ENCODE peak calls at places on chromosomes 16 and 17, in seven cellular contexts. B, E, F, Q, Z, P and S are unnamed samples.

GRCh38 chr17:72602517-72603345 is 481.9 kb downstream of the SOX9 start:
- DNase-seq in Z (peak; percentile 92), F (peak; percentile 96), B (peak; percentile 63), E (peak; percentile 82), P (no peak), Q (peak; percentile 90), S (no peak)

GRCh38 chr17:14307560-14308024 is 6.7 kb downstream of the HS3ST3B1 start:
- DNase-seq in E (no peak), B (no peak), F (no peak), P (no peak), Q (peak; percentile 93), Z (peak; percentile 86), S (no peak)

GRCh38 chr17:81354944-81355327 is 40.3 kb upstream of the BAHCC1 start:
- DNase-seq in F (no peak), E (no peak), P (no peak), B (peak; percentile 68), Q (no peak), Z (no peak), S (no peak)

GRCh38 chr17:19937522-19937921 is 40.1 kb downstream of the AKAP10 start:
- DNase-seq in F (no peak), P (no peak), E (no peak), B (no peak), Z (peak; percentile 46), Q (no peak), S (no peak)

GRCh38 chr16:73572135-73572534 is 524.2 kb upstream of the ZFHX3 start:
- DNase-seq in Z (no peak), B (no peak), Q (peak; percentile 9), E (peak; percentile 52), P (peak; percentile 48), F (no peak), S (peak; percentile 63)

GRCh38 chr17:65058151-65058550 is 1.6 kb upstream of the GNA13 start:
- DNase-seq in F (no peak), P (no peak), Z (no peak), B (no peak), Q (no peak), E (peak; percentile 85), S (no peak)

GRCh38 chr16:71952818-71953217 is 47.4 kb downstream of the PKD1L3 start:
- DNase-seq in E (no peak), B (no peak), F (no peak), P (no peak), Q (no peak), Z (no peak), S (no peak)

GRCh38 chr17:37742762-37743611 is 1.9 kb downstream of the HNF1B start:
- DNase-seq in Q (peak; percentile 29), P (no peak), E (peak; percentile 54), Z (no peak), B (no peak), F (no peak), S (no peak)

GRCh38 chr16:65889533-65889966 is 476.9 kb upstream of the CDH5 start:
- DNase-seq in P (no peak), E (no peak), F (no peak), B (no peak), Z (no peak), Q (peak; percentile 4), S (no peak)

GRCh38 chr16:58608601-58609136 is 21.0 kb downstream of the CNOT1 start:
- DNase-seq in E (no peak), P (no peak), Z (no peak), Q (no peak), F (no peak), B (no peak), S (no peak)

GRCh38 chr17:19370493-19370960 is 7.8 kb upstream of the MAPK7 start:
- DNase-seq in F (no peak), Z (peak; percentile 61), P (peak; percentile 71), B (no peak), E (no peak), Q (no peak), S (peak; percentile 70)

GRCh38 chr17:57372156-57372555 is 115.8 kb downstream of the MSI2 start:
- DNase-seq in P (no peak), Q (peak; percentile 9), E (no peak), Z (peak; percentile 23), F (no peak), B (no peak), S (no peak)

GRCh38 chr17:58402047-58402446 is 15.3 kb downstream of the RNF43 start:
- DNase-seq in F (no peak), Z (peak; percentile 33), Q (peak; percentile 55), B (no peak), P (no peak), E (no peak), S (no peak)

GRCh38 chr16:84332975-84333684 is 35.2 kb upstream of the ATP2C2 start:
- DNase-seq in F (no peak), B (no peak), Z (no peak), E (peak; percentile 32), P (no peak), Q (no peak), S (no peak)

GRCh38 chr17:36851230-36851629 is 86.0 kb upstream of the LHX1 start:
- DNase-seq in B (no peak), P (no peak), Z (peak; percentile 51), Q (no peak), E (no peak), F (no peak), S (no peak)

GRCh38 chr17:75504347-75505151 is 10.8 kb downstream of the CASKIN2 start:
- DNase-seq in Z (no peak), P (no peak), F (no peak), Q (peak; percentile 48), E (peak; percentile 49), B (peak; percentile 60), S (peak; percentile 65)

GRCh38 chr17:20216853-20217252 is 207.7 kb downstream of the SPECC1 start:
- DNase-seq in Z (no peak), E (no peak), P (no peak), Q (no peak), B (no peak), F (no peak), S (no peak)

DNA sequence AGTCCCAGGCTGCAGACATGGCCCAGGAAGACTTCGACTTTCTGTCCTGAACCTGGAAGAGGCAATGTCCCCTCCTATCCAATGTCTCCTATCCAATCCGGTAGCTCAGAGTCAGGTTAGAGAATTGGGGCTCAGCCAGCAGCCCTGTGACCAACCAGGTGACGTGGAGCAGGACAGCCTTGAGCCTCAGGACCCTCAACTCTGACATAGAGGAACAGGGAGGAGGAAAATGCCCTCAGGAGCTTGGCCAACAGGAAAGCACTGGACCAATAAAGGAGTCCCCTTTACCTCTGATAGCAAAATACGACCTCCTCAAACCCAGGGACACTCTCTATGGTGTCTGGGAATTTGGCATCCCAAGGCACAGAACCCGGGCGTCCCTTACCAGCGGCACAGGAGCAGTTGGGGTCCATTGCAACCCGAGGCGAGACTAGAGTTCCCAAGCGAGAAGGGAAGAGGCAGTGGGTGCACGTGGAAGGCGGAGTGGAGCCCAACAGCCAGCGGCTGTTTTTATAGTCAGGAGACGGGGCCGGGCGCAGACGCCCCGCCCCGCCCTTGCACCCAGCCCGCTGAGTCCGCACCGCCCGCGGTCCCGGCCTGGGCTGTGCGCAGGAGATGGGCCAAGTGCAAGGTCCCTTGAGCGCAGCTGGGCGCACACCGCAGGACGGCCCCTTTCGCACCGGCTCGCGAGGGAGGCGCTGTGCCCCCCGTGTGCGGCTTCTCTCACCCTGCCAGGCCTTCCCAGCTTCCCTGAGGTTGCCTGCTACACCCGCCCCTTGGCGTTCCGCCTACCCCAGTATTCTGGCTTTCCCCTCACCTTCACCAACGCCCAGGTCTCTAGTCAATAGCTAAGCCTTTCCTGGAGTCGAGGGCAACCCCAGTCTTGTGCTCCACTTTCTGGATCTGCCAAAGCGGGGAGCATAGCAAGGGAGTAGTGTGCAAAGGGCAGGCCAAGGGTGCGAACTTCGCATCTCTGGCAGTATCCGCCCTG is at the start of gene MT1G:
- DNase-seq in B (peak; percentile 42), E (no peak), P (peak; percentile 48), Z (peak; percentile 32), Q (peak; percentile 54), F (no peak), S (peak; percentile 61)
- H3K4me3 ChIP-seq in B (peak within 1 kb of the TSS; percentile 33), E (no peak within 1 kb of the TSS), P (peak within 1 kb of the TSS; percentile 41), Z (no peak within 1 kb of the TSS), Q (no peak within 1 kb of the TSS), F (no peak within 1 kb of the TSS), S (no peak within 1 kb of the TSS)

DNA sequence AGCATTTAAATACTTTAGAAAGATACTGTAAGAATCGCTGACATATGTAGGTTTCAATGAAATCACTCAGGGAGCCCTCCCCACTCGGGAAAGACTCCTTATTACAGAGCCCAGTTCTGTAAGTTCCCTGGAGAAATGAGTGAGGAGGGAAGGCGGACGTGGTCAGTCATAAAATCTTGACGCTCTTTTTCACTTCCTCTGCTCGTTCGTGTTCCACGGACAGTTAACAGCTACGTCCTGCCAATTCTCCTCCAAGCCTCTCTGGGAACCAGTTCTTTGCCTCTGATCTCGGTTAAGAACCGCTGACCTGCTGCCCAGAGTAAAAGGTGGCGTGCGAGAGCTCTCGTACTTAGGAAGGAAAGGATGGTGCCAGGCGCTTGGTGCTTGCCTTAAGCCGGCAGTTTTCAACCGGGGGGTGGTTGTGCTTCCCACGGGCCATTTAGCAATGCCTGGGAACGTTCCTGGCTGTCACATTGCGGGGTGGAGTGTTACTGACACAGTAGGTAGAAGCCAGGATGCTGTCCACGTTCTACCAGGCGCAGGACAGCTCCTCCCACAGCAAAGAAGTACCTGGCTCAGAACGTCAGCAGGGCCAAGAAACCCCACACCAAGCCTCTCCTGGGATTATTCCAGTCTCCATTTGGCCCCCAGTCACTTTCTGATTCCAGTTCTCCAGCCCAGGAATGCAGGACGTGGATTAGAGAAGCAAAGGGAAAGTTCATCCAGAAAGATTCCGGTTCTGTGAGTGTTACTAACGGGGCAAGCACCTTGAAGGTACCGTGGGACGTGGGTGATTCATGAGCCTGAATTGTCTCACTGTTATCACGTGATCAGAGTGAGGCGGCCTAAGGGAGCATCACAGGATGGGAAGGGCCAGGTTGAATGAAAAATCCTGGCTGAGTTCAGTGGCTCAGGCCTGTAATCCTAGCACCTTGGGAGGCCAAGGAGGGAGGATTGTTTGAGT is 87.7 kb downstream of the MRM3 start:
- DNase-seq in E (peak; percentile 77), B (no peak), Q (peak; percentile 94), P (peak; percentile 42), F (peak; percentile 81), Z (peak; percentile 60), S (peak; percentile 80)
- H3K4me3 ChIP-seq in E (no peak overlapping the region), B (no peak overlapping the region), Q (peak overlapping the region; percentile 62), P (peak overlapping the region; percentile 46), F (no peak overlapping the region), Z (no peak overlapping the region), S (no peak overlapping the region)

GRCh38 chr16:81237942-81238295 is 570 bp upstream of the BCO1 start:
- DNase-seq in F (no peak), P (no peak), B (no peak), Z (no peak), Q (no peak), E (no peak), S (no peak)
- H3K4me3 ChIP-seq in F (peak overlapping the region; percentile 11), P (peak overlapping the region; percentile 50), B (no peak overlapping the region), Z (no peak overlapping the region), Q (peak overlapping the region; percentile 71), E (no peak overlapping the region), S (no peak overlapping the region)

GRCh38 chr16:11359370-11359769 is 14.1 kb downstream of the RMI2 start:
- DNase-seq in Q (peak; percentile 89), P (no peak), E (peak; percentile 92), F (peak; percentile 86), Z (peak; percentile 40), B (no peak), S (no peak)

GRCh38 chr16:11360581-11360980 is 15.3 kb downstream of the RMI2 start:
- DNase-seq in Z (no peak), E (no peak), B (no peak), Q (peak; percentile 56), F (no peak), P (no peak), S (no peak)

GRCh38 chr16:11361043-11361442 is 15.8 kb downstream of the RMI2 start:
- DNase-seq in Q (peak; percentile 64), Z (no peak), E (no peak), P (no peak), F (no peak), B (no peak), S (no peak)

GRCh38 chr16:11363927-11364258 is 18.6 kb downstream of the RMI2 start:
- DNase-seq in F (no peak), Q (no peak), P (no peak), Z (no peak), B (no peak), E (no peak), S (no peak)

GRCh38 chr16:11361751-11362742 is 16.8 kb downstream of the RMI2 start:
- DNase-seq in E (no peak), Q (peak; percentile 66), Z (no peak), B (peak; percentile 54), F (no peak), P (no peak), S (no peak)
- H3K4me3 ChIP-seq in E (no peak overlapping the region), Q (no peak overlapping the region), Z (no peak overlapping the region), B (peak overlapping the region; percentile 3), F (no peak overlapping the region), P (no peak overlapping the region), S (no peak overlapping the region)